ENCODE peak calls at places on chromosomes 2 and 18, in six cellular contexts. A is A549; Q is cardiac muscle cell; P is NCI-H526; K is NCI-H460; F is stimulated activated CD8-positive, alpha-beta memory T cell treated with anti-CD3 and anti-CD28 coated beads, Interleukin-7, amount 100 ng/mL, for 1 hour. T is an unnamed sample.

GRCh38 chr2:187553908-187554703 is at the start of gene TFPI:
- DNase-seq in K (no peak), A (no peak), F (no peak), Q (peak), P (peak), T (no peak)

GRCh38 chr18:50749945-50750344 is 69.9 kb downstream of the MRO start:
- DNase-seq in F (no peak), P (no peak), A (no peak), K (no peak), Q (no peak), T (no peak)

GRCh38 chr2:34102359-34102758 is 503.3 kb upstream of the FAM98A start:
- DNase-seq in Q (no peak), P (no peak), K (no peak), F (no peak), A (no peak), T (no peak)

GRCh38 chr2:96895709-96896651 is 26.1 kb upstream of the SEMA4C start:
- DNase-seq in F (no peak), P (peak), Q (no peak), K (no peak), A (no peak), T (no peak)

GRCh38 chr2:12787891-12788783 is 71.4 kb downstream of the TRIB2 start:
- DNase-seq in A (no peak), P (no peak), Q (no peak), F (no peak), K (no peak), T (no peak)

GRCh38 chr18:13558132-13558531 is 168.2 kb downstream of the FAM210A start:
- DNase-seq in Q (peak), F (no peak), K (peak), A (peak), P (peak), T (no peak)

GRCh38 chr2:238015705-238016104 is 45.1 kb upstream of the SCLY start:
- DNase-seq in K (no peak), P (no peak), Q (no peak), F (no peak), A (no peak), T (no peak)

GRCh38 chr2:18267501-18267900 is 293.0 kb downstream of the RDH14 start:
- DNase-seq in A (no peak), P (no peak), F (no peak), Q (no peak), K (no peak), T (no peak)

GRCh38 chr2:238936162-238937052 is 88.5 kb downstream of the TWIST2 start:
- DNase-seq in F (no peak), Q (no peak), P (no peak), A (no peak), K (no peak), T (no peak)